ENCODE peak calls at places on chromosomes 13 and 19, in five cellular contexts. Y is naive B cell, U is NCI-H1105, D is fibroblast of the aortic adventitia, I is smooth muscle cell of the brain vasculature. H is an unnamed sample.

GRCh38 chr13:66835040-66835628 is 395.0 kb downstream of the PCDH9 start:
- DNase-seq in Y (no peak), D (peak), I (peak), U (peak), H (no peak)

GRCh38 chr13:101397742-101398141 is 18.6 kb downstream of the NALCN start:
- DNase-seq in D (peak), U (no peak), I (no peak), Y (no peak), H (no peak)

GRCh38 chr19:21269813-21270212 is 59.4 kb downstream of the ZNF708 start:
- DNase-seq in D (no peak), U (no peak), I (no peak), Y (no peak), H (no peak)

GRCh38 chr13:50127726-50128291 is 112.6 kb downstream of the KCNRG start:
- DNase-seq in D (peak), Y (no peak), I (no peak), U (no peak), H (peak)

GRCh38 chr19:55116232-55117062 is 990 bp downstream of the PPP1R12C start:
- DNase-seq in D (peak), U (no peak), Y (peak), I (peak), H (peak)

GRCh38 chr13:30864352-30865130 is 41.5 kb upstream of the MEDAG start:
- DNase-seq in U (no peak), I (peak), D (peak), Y (no peak), H (no peak)

GRCh38 chr13:29893438-29893837 is 43.0 kb upstream of the UBL3 start:
- DNase-seq in D (peak), Y (no peak), U (no peak), I (no peak), H (no peak)

GRCh38 chr19:47095707-47096704 is 17.6 kb downstream of the ZC3H4 start:
- DNase-seq in U (no peak), Y (no peak), D (peak), I (no peak), H (no peak)

GRCh38 chr13:39417643-39418042 is 185.3 kb downstream of the LHFPL6 start:
- DNase-seq in U (no peak), D (peak), I (no peak), Y (no peak), H (no peak)

GRCh38 chr13:55106509-55106908 is 2034.2 kb upstream of the PRR20A start:
- DNase-seq in I (no peak), D (no peak), Y (no peak), U (no peak), H (no peak)

GRCh38 chr19:6062274-6062673 is 48.0 kb downstream of the RFX2 start:
- DNase-seq in D (peak), Y (no peak), I (no peak), U (no peak), H (no peak)

GRCh38 chr13:35838356-35838755 is 292.8 kb downstream of the DCLK1 start:
- DNase-seq in D (peak), I (no peak), Y (no peak), U (no peak), H (no peak)

H was measured in GM06990.